ENCODE peak calls at places on chromosomes 16 and 17, in nine cellular contexts. One of them, this sample, is unnamed.

GRCh38 chr17:32648450-32648849 is 161.7 kb downstream of the CDK5R1 start:
- DNase-seq in A549: no peak
- DNase-seq in right atrium auricular region: no peak
- DNase-seq in CD8-positive, alpha-beta memory T cell: no peak
- DNase-seq in AG04450: no peak
- DNase-seq in neuronal stem cell: no peak
- DNase-seq in Peyer's patch: no peak
- DNase-seq in heart right ventricle: no peak
- DNase-seq in IMR-90: no peak
- DNase-seq in this sample: no peak

GRCh38 chr16:70161350-70161749 is 12.2 kb upstream of the CLEC18C start:
- DNase-seq in A549: no peak
- DNase-seq in right atrium auricular region: no peak
- DNase-seq in CD8-positive, alpha-beta memory T cell: no peak
- DNase-seq in AG04450: no peak
- DNase-seq in neuronal stem cell: no peak
- DNase-seq in Peyer's patch: no peak
- DNase-seq in heart right ventricle: peak; percentile 1
- DNase-seq in IMR-90: no peak
- DNase-seq in this sample: no peak

GRCh38 chr17:36851230-36851629 is 86.0 kb upstream of the LHX1 start:
- DNase-seq in A549: peak; percentile 88
- DNase-seq in right atrium auricular region: no peak
- DNase-seq in CD8-positive, alpha-beta memory T cell: no peak
- DNase-seq in AG04450: no peak
- DNase-seq in neuronal stem cell: no peak
- DNase-seq in Peyer's patch: no peak
- DNase-seq in heart right ventricle: no peak
- DNase-seq in IMR-90: peak; percentile 45
- DNase-seq in this sample: no peak

GRCh38 chr17:67272312-67273050 is 27.5 kb upstream of the HELZ start:
- DNase-seq in A549: peak; percentile 61
- DNase-seq in right atrium auricular region: no peak
- DNase-seq in CD8-positive, alpha-beta memory T cell: no peak
- DNase-seq in AG04450: no peak
- DNase-seq in neuronal stem cell: no peak
- DNase-seq in Peyer's patch: no peak
- DNase-seq in heart right ventricle: no peak
- DNase-seq in IMR-90: no peak
- DNase-seq in this sample: no peak

GRCh38 chr17:76384222-76384986 is at the start of gene SPHK1:
- DNase-seq in A549: peak; percentile 84
- DNase-seq in right atrium auricular region: no peak
- DNase-seq in CD8-positive, alpha-beta memory T cell: peak; percentile 48
- DNase-seq in AG04450: no peak
- DNase-seq in neuronal stem cell: peak; percentile 75
- DNase-seq in Peyer's patch: peak; percentile 83
- DNase-seq in heart right ventricle: peak; percentile 63
- DNase-seq in IMR-90: peak; percentile 81
- DNase-seq in this sample: no peak

GRCh38 chr17:1966274-1967086 is 58.7 kb downstream of the RTN4RL1 start:
- DNase-seq in A549: no peak
- DNase-seq in right atrium auricular region: no peak
- DNase-seq in CD8-positive, alpha-beta memory T cell: no peak
- DNase-seq in AG04450: no peak
- DNase-seq in neuronal stem cell: no peak
- DNase-seq in Peyer's patch: no peak
- DNase-seq in heart right ventricle: no peak
- DNase-seq in IMR-90: no peak
- DNase-seq in this sample: no peak

GRCh38 chr17:48816774-48817590 is at the start of gene TTLL6:
- DNase-seq in A549: peak; percentile 90
- DNase-seq in right atrium auricular region: peak; percentile 87
- DNase-seq in CD8-positive, alpha-beta memory T cell: peak; percentile 82
- DNase-seq in AG04450: peak; percentile 18
- DNase-seq in neuronal stem cell: peak; percentile 93
- DNase-seq in Peyer's patch: peak; percentile 89
- DNase-seq in heart right ventricle: peak; percentile 84
- DNase-seq in IMR-90: peak; percentile 56
- DNase-seq in this sample: peak; percentile 89

GRCh38 chr17:57876023-57876865 is 26.4 kb upstream of the MRPS23 start:
- DNase-seq in A549: no peak
- DNase-seq in right atrium auricular region: no peak
- DNase-seq in CD8-positive, alpha-beta memory T cell: no peak
- DNase-seq in AG04450: no peak
- DNase-seq in neuronal stem cell: no peak
- DNase-seq in Peyer's patch: no peak
- DNase-seq in heart right ventricle: no peak
- DNase-seq in IMR-90: peak; percentile 40
- DNase-seq in this sample: no peak

GRCh38 chr16:89017543-89017942 is 40.5 kb upstream of the CBFA2T3 start:
- DNase-seq in A549: no peak
- DNase-seq in right atrium auricular region: no peak
- DNase-seq in CD8-positive, alpha-beta memory T cell: no peak
- DNase-seq in AG04450: no peak
- DNase-seq in neuronal stem cell: no peak
- DNase-seq in Peyer's patch: no peak
- DNase-seq in heart right ventricle: no peak
- DNase-seq in IMR-90: no peak
- DNase-seq in this sample: no peak

GRCh38 chr16:31357324-31358156 is 2.6 kb downstream of the ITGAX start:
- DNase-seq in A549: no peak
- DNase-seq in right atrium auricular region: no peak
- DNase-seq in CD8-positive, alpha-beta memory T cell: no peak
- DNase-seq in AG04450: no peak
- DNase-seq in neuronal stem cell: no peak
- DNase-seq in Peyer's patch: no peak
- DNase-seq in heart right ventricle: no peak
- DNase-seq in IMR-90: no peak
- DNase-seq in this sample: no peak

GRCh38 chr17:7557825-7558543 is 566 bp upstream of the TNFSF13 start:
- DNase-seq in A549: peak; percentile 50
- DNase-seq in right atrium auricular region: peak; percentile 88
- DNase-seq in CD8-positive, alpha-beta memory T cell: no peak
- DNase-seq in AG04450: no peak
- DNase-seq in neuronal stem cell: no peak
- DNase-seq in Peyer's patch: peak; percentile 94
- DNase-seq in heart right ventricle: peak; percentile 88
- DNase-seq in IMR-90: peak; percentile 49
- DNase-seq in this sample: no peak

GRCh38 chr17:40363480-40363838 is 1.1 kb downstream of the GJD3 start:
- DNase-seq in A549: peak; percentile 63
- DNase-seq in right atrium auricular region: no peak
- DNase-seq in CD8-positive, alpha-beta memory T cell: no peak
- DNase-seq in AG04450: no peak
- DNase-seq in neuronal stem cell: no peak
- DNase-seq in Peyer's patch: peak; percentile 62
- DNase-seq in heart right ventricle: peak; percentile 43
- DNase-seq in IMR-90: no peak
- DNase-seq in this sample: no peak

GRCh38 chr17:7523033-7523432 is 25.8 kb upstream of the TNFSF12 start:
- DNase-seq in A549: peak; percentile 63
- DNase-seq in right atrium auricular region: no peak
- DNase-seq in CD8-positive, alpha-beta memory T cell: peak; percentile 53
- DNase-seq in AG04450: no peak
- DNase-seq in neuronal stem cell: no peak
- DNase-seq in Peyer's patch: no peak
- DNase-seq in heart right ventricle: no peak
- DNase-seq in IMR-90: no peak
- DNase-seq in this sample: peak; percentile 45

GRCh38 chr17:50263293-50264262 is 10.7 kb upstream of the TMEM92 start:
- DNase-seq in A549: no peak
- DNase-seq in right atrium auricular region: no peak
- DNase-seq in CD8-positive, alpha-beta memory T cell: no peak
- DNase-seq in AG04450: no peak
- DNase-seq in neuronal stem cell: no peak
- DNase-seq in Peyer's patch: no peak
- DNase-seq in heart right ventricle: no peak
- DNase-seq in IMR-90: no peak
- DNase-seq in this sample: no peak

GRCh38 chr17:41610965-41611640 is 1.5 kb downstream of the KRT16 start:
- DNase-seq in A549: no peak
- DNase-seq in right atrium auricular region: no peak
- DNase-seq in CD8-positive, alpha-beta memory T cell: no peak
- DNase-seq in AG04450: no peak
- DNase-seq in neuronal stem cell: no peak
- DNase-seq in Peyer's patch: peak; percentile 25
- DNase-seq in heart right ventricle: no peak
- DNase-seq in IMR-90: no peak
- DNase-seq in this sample: no peak

GRCh38 chr16:24819462-24820040 is 26.2 kb upstream of the SLC5A11 start:
- DNase-seq in A549: no peak
- DNase-seq in right atrium auricular region: no peak
- DNase-seq in CD8-positive, alpha-beta memory T cell: no peak
- DNase-seq in AG04450: no peak
- DNase-seq in neuronal stem cell: no peak
- DNase-seq in Peyer's patch: no peak
- DNase-seq in heart right ventricle: no peak
- DNase-seq in IMR-90: peak; percentile 16
- DNase-seq in this sample: no peak

GRCh38 chr17:1228752-1229353 is 41.4 kb upstream of the BHLHA9 start:
- DNase-seq in A549: no peak
- DNase-seq in right atrium auricular region: no peak
- DNase-seq in CD8-positive, alpha-beta memory T cell: no peak
- DNase-seq in AG04450: no peak
- DNase-seq in neuronal stem cell: no peak
- DNase-seq in Peyer's patch: peak; percentile 58
- DNase-seq in heart right ventricle: no peak
- DNase-seq in IMR-90: no peak
- DNase-seq in this sample: no peak

DNA sequence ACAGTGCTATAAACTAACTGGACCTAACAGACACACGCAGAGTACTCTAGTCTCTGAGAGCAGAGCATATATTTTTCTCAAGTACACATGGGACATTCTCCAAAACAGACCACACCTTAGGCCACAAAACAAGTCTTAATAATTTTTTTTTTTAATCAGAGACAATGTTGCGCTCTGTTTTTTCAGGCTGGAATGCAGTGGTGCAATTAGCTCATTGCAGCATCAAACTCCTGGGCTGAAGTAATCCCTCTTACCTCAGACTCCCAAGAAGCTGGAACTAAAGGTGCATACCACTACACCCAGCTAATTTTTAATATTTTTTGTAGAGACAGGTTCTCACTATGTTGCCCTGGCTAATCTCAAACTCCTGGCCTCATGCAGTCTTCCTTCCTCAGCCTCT is 37.7 kb downstream of the ULK2 start:
- DNase-seq in A549: no peak
- DNase-seq in right atrium auricular region: no peak
- DNase-seq in CD8-positive, alpha-beta memory T cell: no peak
- DNase-seq in AG04450: no peak
- DNase-seq in neuronal stem cell: no peak
- DNase-seq in Peyer's patch: no peak
- DNase-seq in heart right ventricle: no peak
- DNase-seq in IMR-90: no peak
- DNase-seq in this sample: no peak
- H3K9me3 ChIP-seq in A549: no peaks in the 10 kb centered on the region
- H3K9me3 ChIP-seq in right atrium auricular region: no peaks in the 10 kb centered on the region
- H3K9me3 ChIP-seq in CD8-positive, alpha-beta memory T cell: no peaks in the 10 kb centered on the region
- H3K9me3 ChIP-seq in AG04450: no peaks in the 10 kb centered on the region
- H3K9me3 ChIP-seq in neuronal stem cell: no peaks in the 10 kb centered on the region
- H3K9me3 ChIP-seq in Peyer's patch: no peaks in the 10 kb centered on the region
- H3K9me3 ChIP-seq in heart right ventricle: peaks cover 4% of the 10 kb centered on the region
- H3K9me3 ChIP-seq in IMR-90: no peaks in the 10 kb centered on the region
- H3K9me3 ChIP-seq in this sample: no peaks in the 10 kb centered on the region

GRCh38 chr17:69448431-69449102 is 34.1 kb downstream of the MAP2K6 start:
- DNase-seq in A549: no peak
- DNase-seq in right atrium auricular region: no peak
- DNase-seq in CD8-positive, alpha-beta memory T cell: no peak
- DNase-seq in AG04450: no peak
- DNase-seq in neuronal stem cell: peak; percentile 73
- DNase-seq in Peyer's patch: peak; percentile 84
- DNase-seq in heart right ventricle: no peak
- DNase-seq in IMR-90: no peak
- DNase-seq in this sample: peak; percentile 89
- H3K27ac ChIP-seq in A549: peak overlapping the region; percentile 9
- H3K27ac ChIP-seq in right atrium auricular region: no peak overlapping the region
- H3K27ac ChIP-seq in CD8-positive, alpha-beta memory T cell: no peak overlapping the region
- H3K27ac ChIP-seq in AG04450: no peak overlapping the region
- H3K27ac ChIP-seq in neuronal stem cell: peak overlapping the region; percentile 76
- H3K27ac ChIP-seq in Peyer's patch: no peak overlapping the region
- H3K27ac ChIP-seq in heart right ventricle: no peak overlapping the region
- H3K27ac ChIP-seq in IMR-90: no peak overlapping the region
- H3K27ac ChIP-seq in this sample: peak overlapping the region; percentile 99

DNA sequence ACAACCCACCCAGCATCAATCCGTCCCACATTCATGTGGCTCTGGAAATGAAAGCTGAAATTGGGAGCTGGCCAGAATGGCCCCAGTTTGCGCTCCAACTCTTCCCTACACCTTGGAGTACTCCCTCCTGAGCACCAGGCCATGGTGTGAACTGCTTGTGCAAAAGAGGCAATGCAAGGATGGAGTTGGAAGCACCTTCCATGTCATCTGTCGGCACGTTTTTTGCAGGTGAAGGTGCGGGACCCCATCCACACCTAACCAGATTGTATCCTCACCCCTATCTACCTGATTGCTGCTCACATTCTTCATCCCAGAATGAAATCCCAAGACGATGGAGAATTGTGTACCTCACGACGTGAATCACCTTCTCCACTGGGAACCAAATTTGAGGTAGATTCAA is 136.6 kb upstream of the WSB1 start:
- DNase-seq in A549: no peak
- DNase-seq in right atrium auricular region: no peak
- DNase-seq in CD8-positive, alpha-beta memory T cell: no peak
- DNase-seq in AG04450: no peak
- DNase-seq in neuronal stem cell: no peak
- DNase-seq in Peyer's patch: no peak
- DNase-seq in heart right ventricle: no peak
- DNase-seq in IMR-90: no peak
- DNase-seq in this sample: no peak
- H3K9me3 ChIP-seq in A549: no peaks in the 10 kb centered on the region
- H3K9me3 ChIP-seq in right atrium auricular region: peaks cover 5% of the 10 kb centered on the region
- H3K9me3 ChIP-seq in CD8-positive, alpha-beta memory T cell: no peaks in the 10 kb centered on the region
- H3K9me3 ChIP-seq in AG04450: peaks cover 20% of the 10 kb centered on the region
- H3K9me3 ChIP-seq in neuronal stem cell: no peaks in the 10 kb centered on the region
- H3K9me3 ChIP-seq in Peyer's patch: no peaks in the 10 kb centered on the region
- H3K9me3 ChIP-seq in heart right ventricle: no peaks in the 10 kb centered on the region
- H3K9me3 ChIP-seq in IMR-90: no peaks in the 10 kb centered on the region
- H3K9me3 ChIP-seq in this sample: peaks cover 27% of the 10 kb centered on the region

GRCh38 chr16:29813644-29814562 is 1.9 kb downstream of the PRRT2 start:
- DNase-seq in A549: no peak
- DNase-seq in right atrium auricular region: no peak
- DNase-seq in CD8-positive, alpha-beta memory T cell: no peak
- DNase-seq in AG04450: no peak
- DNase-seq in neuronal stem cell: no peak
- DNase-seq in Peyer's patch: no peak
- DNase-seq in heart right ventricle: peak; percentile 19
- DNase-seq in IMR-90: no peak
- DNase-seq in this sample: no peak
- H3K27ac ChIP-seq in A549: no peak overlapping the region
- H3K27ac ChIP-seq in right atrium auricular region: peak overlapping the region; percentile 51
- H3K27ac ChIP-seq in CD8-positive, alpha-beta memory T cell: no peak overlapping the region
- H3K27ac ChIP-seq in AG04450: peak overlapping the region; percentile 11
- H3K27ac ChIP-seq in neuronal stem cell: peak overlapping the region; percentile 68
- H3K27ac ChIP-seq in Peyer's patch: no peak overlapping the region
- H3K27ac ChIP-seq in heart right ventricle: no peak overlapping the region
- H3K27ac ChIP-seq in IMR-90: no peak overlapping the region
- H3K27ac ChIP-seq in this sample: no peak overlapping the region

DNA sequence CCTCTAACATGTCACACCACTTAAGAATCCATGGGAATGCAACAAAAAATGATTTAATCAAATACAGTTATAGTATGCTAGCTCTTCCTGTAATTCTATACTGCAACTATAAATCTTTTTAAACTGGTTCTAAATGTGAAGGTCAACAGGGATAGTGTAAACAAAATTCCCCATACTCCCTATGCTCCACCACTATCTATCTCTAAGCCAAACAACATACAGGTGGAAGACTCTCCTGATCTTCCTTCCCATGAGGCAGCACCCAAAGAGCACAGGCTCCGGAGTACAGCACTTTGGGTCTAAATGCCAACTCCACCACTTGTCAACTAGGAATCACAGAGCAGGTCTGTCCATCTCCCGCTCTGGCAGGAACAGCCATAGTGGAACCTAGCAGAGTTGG is 4.3 kb downstream of the XPO6 start:
- DNase-seq in A549: no peak
- DNase-seq in right atrium auricular region: no peak
- DNase-seq in CD8-positive, alpha-beta memory T cell: no peak
- DNase-seq in AG04450: no peak
- DNase-seq in neuronal stem cell: no peak
- DNase-seq in Peyer's patch: no peak
- DNase-seq in heart right ventricle: no peak
- DNase-seq in IMR-90: peak; percentile 33
- DNase-seq in this sample: no peak
- H3K9me3 ChIP-seq in A549: no peaks in the 10 kb centered on the region
- H3K9me3 ChIP-seq in right atrium auricular region: no peaks in the 10 kb centered on the region
- H3K9me3 ChIP-seq in CD8-positive, alpha-beta memory T cell: no peaks in the 10 kb centered on the region
- H3K9me3 ChIP-seq in AG04450: no peaks in the 10 kb centered on the region
- H3K9me3 ChIP-seq in neuronal stem cell: no peaks in the 10 kb centered on the region
- H3K9me3 ChIP-seq in Peyer's patch: no peaks in the 10 kb centered on the region
- H3K9me3 ChIP-seq in heart right ventricle: no peaks in the 10 kb centered on the region
- H3K9me3 ChIP-seq in IMR-90: no peaks in the 10 kb centered on the region
- H3K9me3 ChIP-seq in this sample: no peaks in the 10 kb centered on the region

This sample was measured in iPS DF 6.9.